ENCODE peak calls at places on chromosome X, in ten cellular contexts. One of them, this sample, is unnamed.

GRCh38 chrX:40326186-40326965 is 228.6 kb upstream of the BCOR start:
- DNase-seq in gastrocnemius medialis: no peak
- DNase-seq in amygdala: no peak
- DNase-seq in esophagus muscularis mucosa: no peak
- DNase-seq in CD8-positive, alpha-beta memory T cell: no peak
- DNase-seq in activated naive CD4-positive, alpha-beta T cell treated with anti-CD3 and anti-CD28 coated beads, Interleukin-2, amount 50 U/mL, for 72 hours: no peak
- DNase-seq in NK-92 treated with Interleukin-12 subunit alpha and Interleukin-12 subunit beta, amount 100 ng/mL, for 24 hours: no peak
- DNase-seq in NCI-H1417: no peak
- DNase-seq in CD4-positive, alpha-beta T cell: no peak
- DNase-seq in ELR: peak
- DNase-seq in this sample: peak

GRCh38 chrX:20382082-20382481 is 115.4 kb upstream of the RPS6KA3 start:
- DNase-seq in gastrocnemius medialis: no peak
- DNase-seq in amygdala: no peak
- DNase-seq in esophagus muscularis mucosa: no peak
- DNase-seq in CD8-positive, alpha-beta memory T cell: no peak
- DNase-seq in activated naive CD4-positive, alpha-beta T cell treated with anti-CD3 and anti-CD28 coated beads, Interleukin-2, amount 50 U/mL, for 72 hours: no peak
- DNase-seq in NK-92 treated with Interleukin-12 subunit alpha and Interleukin-12 subunit beta, amount 100 ng/mL, for 24 hours: no peak
- DNase-seq in NCI-H1417: no peak
- DNase-seq in CD4-positive, alpha-beta T cell: no peak
- DNase-seq in ELR: no peak
- DNase-seq in this sample: no peak

GRCh38 chrX:57573754-57574153 is 18.1 kb upstream of the ZXDB start:
- DNase-seq in gastrocnemius medialis: no peak
- DNase-seq in amygdala: no peak
- DNase-seq in esophagus muscularis mucosa: no peak
- DNase-seq in CD8-positive, alpha-beta memory T cell: peak
- DNase-seq in activated naive CD4-positive, alpha-beta T cell treated with anti-CD3 and anti-CD28 coated beads, Interleukin-2, amount 50 U/mL, for 72 hours: no peak
- DNase-seq in NK-92 treated with Interleukin-12 subunit alpha and Interleukin-12 subunit beta, amount 100 ng/mL, for 24 hours: no peak
- DNase-seq in NCI-H1417: peak
- DNase-seq in CD4-positive, alpha-beta T cell: no peak
- DNase-seq in ELR: peak
- DNase-seq in this sample: no peak

GRCh38 chrX:318068-318738 is 393 bp downstream of the GTPBP6 start:
- DNase-seq in gastrocnemius medialis: peak
- DNase-seq in amygdala: no peak
- DNase-seq in esophagus muscularis mucosa: peak
- DNase-seq in CD8-positive, alpha-beta memory T cell: peak
- DNase-seq in activated naive CD4-positive, alpha-beta T cell treated with anti-CD3 and anti-CD28 coated beads, Interleukin-2, amount 50 U/mL, for 72 hours: peak
- DNase-seq in NK-92 treated with Interleukin-12 subunit alpha and Interleukin-12 subunit beta, amount 100 ng/mL, for 24 hours: no peak
- DNase-seq in NCI-H1417: no peak
- DNase-seq in CD4-positive, alpha-beta T cell: peak
- DNase-seq in ELR: peak
- DNase-seq in this sample: no peak

GRCh38 chrX:101079223-101079622 is 544 bp downstream of the TMEM35A start:
- DNase-seq in gastrocnemius medialis: no peak
- DNase-seq in amygdala: no peak
- DNase-seq in esophagus muscularis mucosa: no peak
- DNase-seq in CD8-positive, alpha-beta memory T cell: no peak
- DNase-seq in activated naive CD4-positive, alpha-beta T cell treated with anti-CD3 and anti-CD28 coated beads, Interleukin-2, amount 50 U/mL, for 72 hours: no peak
- DNase-seq in NK-92 treated with Interleukin-12 subunit alpha and Interleukin-12 subunit beta, amount 100 ng/mL, for 24 hours: no peak
- DNase-seq in NCI-H1417: peak
- DNase-seq in CD4-positive, alpha-beta T cell: no peak
- DNase-seq in ELR: no peak
- DNase-seq in this sample: no peak

GRCh38 chrX:36019164-36019563 is 99.6 kb downstream of the CFAP47 start:
- DNase-seq in gastrocnemius medialis: no peak
- DNase-seq in amygdala: no peak
- DNase-seq in esophagus muscularis mucosa: no peak
- DNase-seq in CD8-positive, alpha-beta memory T cell: no peak
- DNase-seq in activated naive CD4-positive, alpha-beta T cell treated with anti-CD3 and anti-CD28 coated beads, Interleukin-2, amount 50 U/mL, for 72 hours: no peak
- DNase-seq in NK-92 treated with Interleukin-12 subunit alpha and Interleukin-12 subunit beta, amount 100 ng/mL, for 24 hours: no peak
- DNase-seq in NCI-H1417: no peak
- DNase-seq in CD4-positive, alpha-beta T cell: no peak
- DNase-seq in ELR: no peak
- DNase-seq in this sample: no peak

GRCh38 chrX:51182545-51182944 is 150.1 kb upstream of the NUDT10 start:
- DNase-seq in gastrocnemius medialis: no peak
- DNase-seq in amygdala: no peak
- DNase-seq in esophagus muscularis mucosa: no peak
- DNase-seq in CD8-positive, alpha-beta memory T cell: no peak
- DNase-seq in activated naive CD4-positive, alpha-beta T cell treated with anti-CD3 and anti-CD28 coated beads, Interleukin-2, amount 50 U/mL, for 72 hours: no peak
- DNase-seq in NK-92 treated with Interleukin-12 subunit alpha and Interleukin-12 subunit beta, amount 100 ng/mL, for 24 hours: no peak
- DNase-seq in NCI-H1417: no peak
- DNase-seq in CD4-positive, alpha-beta T cell: no peak
- DNase-seq in ELR: no peak
- DNase-seq in this sample: no peak

GRCh38 chrX:65643046-65643785 is 24.2 kb upstream of the MSN start:
- DNase-seq in gastrocnemius medialis: no peak
- DNase-seq in amygdala: no peak
- DNase-seq in esophagus muscularis mucosa: no peak
- DNase-seq in CD8-positive, alpha-beta memory T cell: no peak
- DNase-seq in activated naive CD4-positive, alpha-beta T cell treated with anti-CD3 and anti-CD28 coated beads, Interleukin-2, amount 50 U/mL, for 72 hours: no peak
- DNase-seq in NK-92 treated with Interleukin-12 subunit alpha and Interleukin-12 subunit beta, amount 100 ng/mL, for 24 hours: no peak
- DNase-seq in NCI-H1417: no peak
- DNase-seq in CD4-positive, alpha-beta T cell: no peak
- DNase-seq in ELR: peak
- DNase-seq in this sample: no peak

GRCh38 chrX:2552621-2553297 is 52.0 kb upstream of the DHRSX start:
- DNase-seq in gastrocnemius medialis: no peak
- DNase-seq in amygdala: no peak
- DNase-seq in esophagus muscularis mucosa: no peak
- DNase-seq in CD8-positive, alpha-beta memory T cell: no peak
- DNase-seq in activated naive CD4-positive, alpha-beta T cell treated with anti-CD3 and anti-CD28 coated beads, Interleukin-2, amount 50 U/mL, for 72 hours: no peak
- DNase-seq in NK-92 treated with Interleukin-12 subunit alpha and Interleukin-12 subunit beta, amount 100 ng/mL, for 24 hours: no peak
- DNase-seq in NCI-H1417: no peak
- DNase-seq in CD4-positive, alpha-beta T cell: no peak
- DNase-seq in ELR: peak
- DNase-seq in this sample: no peak

GRCh38 chrX:110032534-110033161 is 29.7 kb downstream of the TMEM164 start:
- DNase-seq in gastrocnemius medialis: no peak
- DNase-seq in amygdala: no peak
- DNase-seq in esophagus muscularis mucosa: no peak
- DNase-seq in CD8-positive, alpha-beta memory T cell: no peak
- DNase-seq in activated naive CD4-positive, alpha-beta T cell treated with anti-CD3 and anti-CD28 coated beads, Interleukin-2, amount 50 U/mL, for 72 hours: no peak
- DNase-seq in NK-92 treated with Interleukin-12 subunit alpha and Interleukin-12 subunit beta, amount 100 ng/mL, for 24 hours: no peak
- DNase-seq in NCI-H1417: no peak
- DNase-seq in CD4-positive, alpha-beta T cell: no peak
- DNase-seq in ELR: no peak
- DNase-seq in this sample: no peak

GRCh38 chrX:75155454-75155829 is 641 bp downstream of the ABCB7 start:
- DNase-seq in gastrocnemius medialis: no peak
- DNase-seq in amygdala: no peak
- DNase-seq in esophagus muscularis mucosa: no peak
- DNase-seq in CD8-positive, alpha-beta memory T cell: no peak
- DNase-seq in activated naive CD4-positive, alpha-beta T cell treated with anti-CD3 and anti-CD28 coated beads, Interleukin-2, amount 50 U/mL, for 72 hours: no peak
- DNase-seq in NK-92 treated with Interleukin-12 subunit alpha and Interleukin-12 subunit beta, amount 100 ng/mL, for 24 hours: no peak
- DNase-seq in NCI-H1417: no peak
- DNase-seq in CD4-positive, alpha-beta T cell: no peak
- DNase-seq in ELR: peak
- DNase-seq in this sample: no peak

GRCh38 chrX:155857561-155857960 is 23.6 kb upstream of the VAMP7 start:
- DNase-seq in gastrocnemius medialis: no peak
- DNase-seq in amygdala: no peak
- DNase-seq in esophagus muscularis mucosa: no peak
- DNase-seq in CD8-positive, alpha-beta memory T cell: no peak
- DNase-seq in activated naive CD4-positive, alpha-beta T cell treated with anti-CD3 and anti-CD28 coated beads, Interleukin-2, amount 50 U/mL, for 72 hours: no peak
- DNase-seq in NK-92 treated with Interleukin-12 subunit alpha and Interleukin-12 subunit beta, amount 100 ng/mL, for 24 hours: no peak
- DNase-seq in NCI-H1417: no peak
- DNase-seq in CD4-positive, alpha-beta T cell: no peak
- DNase-seq in ELR: peak
- DNase-seq in this sample: no peak

GRCh38 chrX:9598344-9598743 is 133.5 kb downstream of the TBL1X start:
- DNase-seq in gastrocnemius medialis: no peak
- DNase-seq in amygdala: no peak
- DNase-seq in esophagus muscularis mucosa: no peak
- DNase-seq in CD8-positive, alpha-beta memory T cell: no peak
- DNase-seq in activated naive CD4-positive, alpha-beta T cell treated with anti-CD3 and anti-CD28 coated beads, Interleukin-2, amount 50 U/mL, for 72 hours: no peak
- DNase-seq in NK-92 treated with Interleukin-12 subunit alpha and Interleukin-12 subunit beta, amount 100 ng/mL, for 24 hours: no peak
- DNase-seq in NCI-H1417: no peak
- DNase-seq in CD4-positive, alpha-beta T cell: no peak
- DNase-seq in ELR: no peak
- DNase-seq in this sample: no peak

GRCh38 chrX:16469870-16470269 is 180.1 kb upstream of the S100G start:
- DNase-seq in gastrocnemius medialis: no peak
- DNase-seq in amygdala: no peak
- DNase-seq in esophagus muscularis mucosa: no peak
- DNase-seq in CD8-positive, alpha-beta memory T cell: no peak
- DNase-seq in activated naive CD4-positive, alpha-beta T cell treated with anti-CD3 and anti-CD28 coated beads, Interleukin-2, amount 50 U/mL, for 72 hours: no peak
- DNase-seq in NK-92 treated with Interleukin-12 subunit alpha and Interleukin-12 subunit beta, amount 100 ng/mL, for 24 hours: no peak
- DNase-seq in NCI-H1417: no peak
- DNase-seq in CD4-positive, alpha-beta T cell: no peak
- DNase-seq in ELR: no peak
- DNase-seq in this sample: no peak

GRCh38 chrX:132119821-132120220 is 8.0 kb downstream of the FRMD7 start:
- DNase-seq in gastrocnemius medialis: no peak
- DNase-seq in amygdala: no peak
- DNase-seq in esophagus muscularis mucosa: no peak
- DNase-seq in CD8-positive, alpha-beta memory T cell: no peak
- DNase-seq in activated naive CD4-positive, alpha-beta T cell treated with anti-CD3 and anti-CD28 coated beads, Interleukin-2, amount 50 U/mL, for 72 hours: no peak
- DNase-seq in NK-92 treated with Interleukin-12 subunit alpha and Interleukin-12 subunit beta, amount 100 ng/mL, for 24 hours: no peak
- DNase-seq in NCI-H1417: no peak
- DNase-seq in CD4-positive, alpha-beta T cell: no peak
- DNase-seq in ELR: peak
- DNase-seq in this sample: no peak

GRCh38 chrX:77347572-77347971 is 99.6 kb upstream of the FGF16 start:
- DNase-seq in gastrocnemius medialis: no peak
- DNase-seq in amygdala: no peak
- DNase-seq in esophagus muscularis mucosa: no peak
- DNase-seq in CD8-positive, alpha-beta memory T cell: no peak
- DNase-seq in activated naive CD4-positive, alpha-beta T cell treated with anti-CD3 and anti-CD28 coated beads, Interleukin-2, amount 50 U/mL, for 72 hours: no peak
- DNase-seq in NK-92 treated with Interleukin-12 subunit alpha and Interleukin-12 subunit beta, amount 100 ng/mL, for 24 hours: no peak
- DNase-seq in NCI-H1417: no peak
- DNase-seq in CD4-positive, alpha-beta T cell: no peak
- DNase-seq in ELR: peak
- DNase-seq in this sample: no peak

GRCh38 chrX:50812995-50813842 is 775 bp downstream of the SHROOM4 start:
- DNase-seq in gastrocnemius medialis: no peak
- DNase-seq in amygdala: no peak
- DNase-seq in esophagus muscularis mucosa: no peak
- DNase-seq in CD8-positive, alpha-beta memory T cell: no peak
- DNase-seq in activated naive CD4-positive, alpha-beta T cell treated with anti-CD3 and anti-CD28 coated beads, Interleukin-2, amount 50 U/mL, for 72 hours: peak
- DNase-seq in NK-92 treated with Interleukin-12 subunit alpha and Interleukin-12 subunit beta, amount 100 ng/mL, for 24 hours: no peak
- DNase-seq in NCI-H1417: peak
- DNase-seq in CD4-positive, alpha-beta T cell: no peak
- DNase-seq in ELR: no peak
- DNase-seq in this sample: no peak

GRCh38 chrX:123157586-123157985 is 26.5 kb upstream of the GRIA3 start:
- DNase-seq in gastrocnemius medialis: no peak
- DNase-seq in amygdala: no peak
- DNase-seq in esophagus muscularis mucosa: no peak
- DNase-seq in CD8-positive, alpha-beta memory T cell: no peak
- DNase-seq in activated naive CD4-positive, alpha-beta T cell treated with anti-CD3 and anti-CD28 coated beads, Interleukin-2, amount 50 U/mL, for 72 hours: no peak
- DNase-seq in NK-92 treated with Interleukin-12 subunit alpha and Interleukin-12 subunit beta, amount 100 ng/mL, for 24 hours: no peak
- DNase-seq in NCI-H1417: no peak
- DNase-seq in CD4-positive, alpha-beta T cell: no peak
- DNase-seq in ELR: no peak
- DNase-seq in this sample: no peak

GRCh38 chrX:28888421-28888820 is 301.2 kb downstream of the IL1RAPL1 start:
- DNase-seq in gastrocnemius medialis: no peak
- DNase-seq in amygdala: no peak
- DNase-seq in esophagus muscularis mucosa: no peak
- DNase-seq in CD8-positive, alpha-beta memory T cell: no peak
- DNase-seq in activated naive CD4-positive, alpha-beta T cell treated with anti-CD3 and anti-CD28 coated beads, Interleukin-2, amount 50 U/mL, for 72 hours: no peak
- DNase-seq in NK-92 treated with Interleukin-12 subunit alpha and Interleukin-12 subunit beta, amount 100 ng/mL, for 24 hours: no peak
- DNase-seq in NCI-H1417: no peak
- DNase-seq in CD4-positive, alpha-beta T cell: no peak
- DNase-seq in ELR: no peak
- DNase-seq in this sample: no peak

GRCh38 chrX:145213504-145213903 is 33.8 kb upstream of the SPANXN1 start:
- DNase-seq in gastrocnemius medialis: no peak
- DNase-seq in amygdala: no peak
- DNase-seq in esophagus muscularis mucosa: no peak
- DNase-seq in CD8-positive, alpha-beta memory T cell: no peak
- DNase-seq in activated naive CD4-positive, alpha-beta T cell treated with anti-CD3 and anti-CD28 coated beads, Interleukin-2, amount 50 U/mL, for 72 hours: no peak
- DNase-seq in NK-92 treated with Interleukin-12 subunit alpha and Interleukin-12 subunit beta, amount 100 ng/mL, for 24 hours: no peak
- DNase-seq in NCI-H1417: no peak
- DNase-seq in CD4-positive, alpha-beta T cell: no peak
- DNase-seq in ELR: peak
- DNase-seq in this sample: no peak

GRCh38 chrX:136219893-136220292 is 31.3 kb downstream of the MAP7D3 start:
- DNase-seq in gastrocnemius medialis: no peak
- DNase-seq in amygdala: no peak
- DNase-seq in esophagus muscularis mucosa: no peak
- DNase-seq in CD8-positive, alpha-beta memory T cell: no peak
- DNase-seq in activated naive CD4-positive, alpha-beta T cell treated with anti-CD3 and anti-CD28 coated beads, Interleukin-2, amount 50 U/mL, for 72 hours: no peak
- DNase-seq in NK-92 treated with Interleukin-12 subunit alpha and Interleukin-12 subunit beta, amount 100 ng/mL, for 24 hours: no peak
- DNase-seq in NCI-H1417: no peak
- DNase-seq in CD4-positive, alpha-beta T cell: no peak
- DNase-seq in ELR: peak
- DNase-seq in this sample: no peak

GRCh38 chrX:132818638-132819037 is 139.8 kb downstream of the HS6ST2 start:
- DNase-seq in gastrocnemius medialis: no peak
- DNase-seq in amygdala: no peak
- DNase-seq in esophagus muscularis mucosa: no peak
- DNase-seq in CD8-positive, alpha-beta memory T cell: no peak
- DNase-seq in activated naive CD4-positive, alpha-beta T cell treated with anti-CD3 and anti-CD28 coated beads, Interleukin-2, amount 50 U/mL, for 72 hours: no peak
- DNase-seq in NK-92 treated with Interleukin-12 subunit alpha and Interleukin-12 subunit beta, amount 100 ng/mL, for 24 hours: no peak
- DNase-seq in NCI-H1417: no peak
- DNase-seq in CD4-positive, alpha-beta T cell: no peak
- DNase-seq in ELR: no peak
- DNase-seq in this sample: no peak